ENCODE peak calls at places on chromosome 7, in seven cellular contexts. One of them, this sample, is unnamed.

GRCh38 chr7:99693427-99694200 is 13.8 kb upstream of the CYP3A5 start:
- DNase-seq in AG09309: no peak
- DNase-seq in psoas muscle: no peak
- DNase-seq in EH: no peak
- DNase-seq in NCI-H2029: no peak
- DNase-seq in A549: no peak
- DNase-seq in brain pericyte: no peak
- DNase-seq in this sample: no peak

GRCh38 chr7:151327659-151328058 is 14.0 kb upstream of the NUB1 start:
- DNase-seq in NCI-H2029: no peak
- DNase-seq in brain pericyte: no peak
- DNase-seq in psoas muscle: no peak
- DNase-seq in A549: no peak
- DNase-seq in EH: peak
- DNase-seq in AG09309: no peak
- DNase-seq in this sample: no peak

GRCh38 chr7:38932509-38933168 is 23.6 kb upstream of the VPS41 start:
- DNase-seq in brain pericyte: no peak
- DNase-seq in EH: peak
- DNase-seq in NCI-H2029: peak
- DNase-seq in psoas muscle: peak
- DNase-seq in AG09309: no peak
- DNase-seq in A549: peak
- DNase-seq in this sample: peak

GRCh38 chr7:100353685-100354330 is 4.1 kb upstream of the PILRB start:
- DNase-seq in AG09309: no peak
- DNase-seq in A549: no peak
- DNase-seq in psoas muscle: no peak
- DNase-seq in brain pericyte: no peak
- DNase-seq in NCI-H2029: no peak
- DNase-seq in EH: no peak
- DNase-seq in this sample: no peak

GRCh38 chr7:17015575-17015974 is 133.8 kb upstream of the AGR3 start:
- DNase-seq in EH: peak
- DNase-seq in AG09309: peak
- DNase-seq in NCI-H2029: no peak
- DNase-seq in psoas muscle: no peak
- DNase-seq in brain pericyte: no peak
- DNase-seq in A549: no peak
- DNase-seq in this sample: no peak

GRCh38 chr7:149302865-149303264 is 40.9 kb downstream of the ZNF783 start:
- DNase-seq in A549: no peak
- DNase-seq in NCI-H2029: no peak
- DNase-seq in EH: no peak
- DNase-seq in AG09309: no peak
- DNase-seq in psoas muscle: no peak
- DNase-seq in brain pericyte: no peak
- DNase-seq in this sample: no peak

GRCh38 chr7:150740053-150740452 is 2.8 kb downstream of the GIMAP5 start:
- DNase-seq in psoas muscle: no peak
- DNase-seq in A549: no peak
- DNase-seq in brain pericyte: no peak
- DNase-seq in AG09309: no peak
- DNase-seq in EH: no peak
- DNase-seq in NCI-H2029: no peak
- DNase-seq in this sample: no peak

GRCh38 chr7:40805361-40805760 is 670.6 kb downstream of the SUGCT start:
- DNase-seq in EH: peak
- DNase-seq in brain pericyte: no peak
- DNase-seq in A549: no peak
- DNase-seq in psoas muscle: no peak
- DNase-seq in NCI-H2029: no peak
- DNase-seq in AG09309: no peak
- DNase-seq in this sample: no peak

GRCh38 chr7:80499350-80499955 is 12.4 kb downstream of the GNAT3 start:
- DNase-seq in A549: no peak
- DNase-seq in brain pericyte: peak
- DNase-seq in EH: peak
- DNase-seq in AG09309: peak
- DNase-seq in NCI-H2029: no peak
- DNase-seq in psoas muscle: peak
- DNase-seq in this sample: no peak

GRCh38 chr7:106568680-106569499 is 92.1 kb downstream of the CCDC71L start:
- DNase-seq in EH: peak
- DNase-seq in brain pericyte: no peak
- DNase-seq in psoas muscle: no peak
- DNase-seq in A549: no peak
- DNase-seq in AG09309: peak
- DNase-seq in NCI-H2029: no peak
- DNase-seq in this sample: no peak

GRCh38 chr7:41881313-41882130 is 178.6 kb upstream of the INHBA start:
- DNase-seq in AG09309: no peak
- DNase-seq in NCI-H2029: no peak
- DNase-seq in brain pericyte: no peak
- DNase-seq in EH: no peak
- DNase-seq in psoas muscle: no peak
- DNase-seq in A549: no peak
- DNase-seq in this sample: peak

GRCh38 chr7:27242580-27243339 is at the start of gene EVX1:
- DNase-seq in AG09309: no peak
- DNase-seq in brain pericyte: no peak
- DNase-seq in A549: no peak
- DNase-seq in NCI-H2029: no peak
- DNase-seq in psoas muscle: no peak
- DNase-seq in EH: peak
- DNase-seq in this sample: no peak

GRCh38 chr7:8499128-8499527 is 65.7 kb downstream of the NXPH1 start:
- DNase-seq in EH: no peak
- DNase-seq in NCI-H2029: no peak
- DNase-seq in AG09309: no peak
- DNase-seq in brain pericyte: no peak
- DNase-seq in A549: no peak
- DNase-seq in psoas muscle: no peak
- DNase-seq in this sample: no peak

GRCh38 chr7:110157631-110158362 is 933.1 kb upstream of the LRRN3 start:
- DNase-seq in A549: no peak
- DNase-seq in psoas muscle: no peak
- DNase-seq in AG09309: no peak
- DNase-seq in EH: peak
- DNase-seq in brain pericyte: no peak
- DNase-seq in NCI-H2029: no peak
- DNase-seq in this sample: no peak

GRCh38 chr7:79286181-79286580 is 167.3 kb downstream of the MAGI2 start:
- DNase-seq in brain pericyte: no peak
- DNase-seq in psoas muscle: no peak
- DNase-seq in NCI-H2029: no peak
- DNase-seq in A549: no peak
- DNase-seq in EH: no peak
- DNase-seq in AG09309: no peak
- DNase-seq in this sample: no peak

GRCh38 chr7:1422512-1423265 is 36.6 kb downstream of the MICALL2 start:
- DNase-seq in NCI-H2029: no peak
- DNase-seq in AG09309: no peak
- DNase-seq in EH: no peak
- DNase-seq in A549: no peak
- DNase-seq in psoas muscle: no peak
- DNase-seq in brain pericyte: no peak
- DNase-seq in this sample: no peak

GRCh38 chr7:95737828-95738505 is 34.4 kb upstream of the DYNC1I1 start:
- DNase-seq in AG09309: no peak
- DNase-seq in EH: no peak
- DNase-seq in psoas muscle: no peak
- DNase-seq in NCI-H2029: no peak
- DNase-seq in A549: no peak
- DNase-seq in brain pericyte: no peak
- DNase-seq in this sample: no peak

GRCh38 chr7:7772385-7772784 is 54.0 kb upstream of the RPA3 start:
- DNase-seq in AG09309: no peak
- DNase-seq in psoas muscle: no peak
- DNase-seq in A549: no peak
- DNase-seq in brain pericyte: peak
- DNase-seq in NCI-H2029: no peak
- DNase-seq in EH: no peak
- DNase-seq in this sample: no peak

GRCh38 chr7:81209059-81209458 is 290.2 kb upstream of the SEMA3C start:
- DNase-seq in NCI-H2029: no peak
- DNase-seq in brain pericyte: no peak
- DNase-seq in psoas muscle: no peak
- DNase-seq in EH: no peak
- DNase-seq in AG09309: no peak
- DNase-seq in A549: no peak
- DNase-seq in this sample: no peak

GRCh38 chr7:100493476-100494264 is 9.9 kb downstream of the NYAP1 start:
- DNase-seq in brain pericyte: no peak
- DNase-seq in AG09309: no peak
- DNase-seq in psoas muscle: no peak
- DNase-seq in A549: no peak
- DNase-seq in EH: no peak
- DNase-seq in NCI-H2029: no peak
- DNase-seq in this sample: no peak

GRCh38 chr7:68684246-68684850 is 913.9 kb upstream of the AUTS2 start:
- DNase-seq in A549: no peak
- DNase-seq in psoas muscle: no peak
- DNase-seq in EH: peak
- DNase-seq in brain pericyte: no peak
- DNase-seq in AG09309: no peak
- DNase-seq in NCI-H2029: peak
- DNase-seq in this sample: no peak

GRCh38 chr7:85734823-85735222 is 548.0 kb upstream of the SEMA3D start:
- DNase-seq in AG09309: no peak
- DNase-seq in brain pericyte: no peak
- DNase-seq in psoas muscle: no peak
- DNase-seq in NCI-H2029: no peak
- DNase-seq in A549: no peak
- DNase-seq in EH: no peak
- DNase-seq in this sample: no peak

GRCh38 chr7:1843271-1843861 is 173.3 kb downstream of the ELFN1 start:
- DNase-seq in AG09309: no peak
- DNase-seq in psoas muscle: peak
- DNase-seq in NCI-H2029: no peak
- DNase-seq in EH: peak
- DNase-seq in A549: no peak
- DNase-seq in brain pericyte: no peak
- DNase-seq in this sample: peak

GRCh38 chr7:97126483-97127171 is 9.1 kb downstream of the SDHAF3 start:
- DNase-seq in brain pericyte: no peak
- DNase-seq in NCI-H2029: no peak
- DNase-seq in EH: peak
- DNase-seq in AG09309: no peak
- DNase-seq in psoas muscle: no peak
- DNase-seq in A549: no peak
- DNase-seq in this sample: no peak

This sample was measured in aorta.